ENCODE peak calls at places on chromosomes 16 and 17, in six cellular contexts. One of them, this sample, is unnamed.

GRCh38 chr17:31838641-31839225 is 20.3 kb downstream of the COPRS start:
- DNase-seq in lung: no peak
- DNase-seq in CD8-positive, alpha-beta T cell: no peak
- DNase-seq in OCI-LY7: no peak
- DNase-seq in thoracic aorta: no peak
- DNase-seq in transverse colon: no peak
- DNase-seq in this sample: no peak

GRCh38 chr17:81401727-81402529 is 6.7 kb downstream of the BAHCC1 start:
- DNase-seq in lung: no peak
- DNase-seq in CD8-positive, alpha-beta T cell: no peak
- DNase-seq in OCI-LY7: peak; percentile 65
- DNase-seq in thoracic aorta: no peak
- DNase-seq in transverse colon: peak; percentile 55
- DNase-seq in this sample: peak; percentile 62

GRCh38 chr17:50931003-50931878 is 65.1 kb upstream of the TOB1 start:
- DNase-seq in lung: peak; percentile 78
- DNase-seq in CD8-positive, alpha-beta T cell: peak; percentile 56
- DNase-seq in OCI-LY7: peak; percentile 74
- DNase-seq in thoracic aorta: peak; percentile 70
- DNase-seq in transverse colon: peak; percentile 80
- DNase-seq in this sample: peak; percentile 94

GRCh38 chr17:71417142-71417541 is 703.7 kb upstream of the SOX9 start:
- DNase-seq in lung: no peak
- DNase-seq in CD8-positive, alpha-beta T cell: no peak
- DNase-seq in OCI-LY7: no peak
- DNase-seq in thoracic aorta: no peak
- DNase-seq in transverse colon: no peak
- DNase-seq in this sample: no peak

GRCh38 chr17:77772461-77772897 is 186.0 kb upstream of the TNRC6C start:
- DNase-seq in lung: peak; percentile 53
- DNase-seq in CD8-positive, alpha-beta T cell: peak; percentile 66
- DNase-seq in OCI-LY7: peak; percentile 73
- DNase-seq in thoracic aorta: no peak
- DNase-seq in transverse colon: peak; percentile 69
- DNase-seq in this sample: peak; percentile 73

GRCh38 chr17:3029213-3029913 is 34.0 kb downstream of the OR1D5 start:
- DNase-seq in lung: no peak
- DNase-seq in CD8-positive, alpha-beta T cell: no peak
- DNase-seq in OCI-LY7: no peak
- DNase-seq in thoracic aorta: no peak
- DNase-seq in transverse colon: no peak
- DNase-seq in this sample: peak; percentile 15

GRCh38 chr17:38658741-38659345 is 15.9 kb downstream of the EPOP start:
- DNase-seq in lung: no peak
- DNase-seq in CD8-positive, alpha-beta T cell: no peak
- DNase-seq in OCI-LY7: no peak
- DNase-seq in thoracic aorta: no peak
- DNase-seq in transverse colon: no peak
- DNase-seq in this sample: peak; percentile 26

GRCh38 chr16:77288222-77288621 is 89.0 kb downstream of the SYCE1L start:
- DNase-seq in lung: no peak
- DNase-seq in CD8-positive, alpha-beta T cell: no peak
- DNase-seq in OCI-LY7: no peak
- DNase-seq in thoracic aorta: no peak
- DNase-seq in transverse colon: no peak
- DNase-seq in this sample: no peak

GRCh38 chr17:8163978-8164814 is 1.4 kb upstream of the VAMP2 start:
- DNase-seq in lung: peak; percentile 67
- DNase-seq in CD8-positive, alpha-beta T cell: peak; percentile 83
- DNase-seq in OCI-LY7: peak; percentile 62
- DNase-seq in thoracic aorta: no peak
- DNase-seq in transverse colon: peak; percentile 82
- DNase-seq in this sample: peak; percentile 85

GRCh38 chr17:21213491-21214014 is 408 bp downstream of the TMEM11 start:
- DNase-seq in lung: peak; percentile 53
- DNase-seq in CD8-positive, alpha-beta T cell: no peak
- DNase-seq in OCI-LY7: peak; percentile 46
- DNase-seq in thoracic aorta: no peak
- DNase-seq in transverse colon: peak; percentile 52
- DNase-seq in this sample: peak; percentile 57

GRCh38 chr17:82273327-82274133 is at the start of gene CSNK1D:
- DNase-seq in lung: peak; percentile 90
- DNase-seq in CD8-positive, alpha-beta T cell: peak; percentile 89
- DNase-seq in OCI-LY7: peak; percentile 95
- DNase-seq in thoracic aorta: peak; percentile 62
- DNase-seq in transverse colon: peak; percentile 95
- DNase-seq in this sample: peak; percentile 91

GRCh38 chr16:86050591-86051375 is 151.8 kb downstream of the IRF8 start:
- DNase-seq in lung: no peak
- DNase-seq in CD8-positive, alpha-beta T cell: no peak
- DNase-seq in OCI-LY7: no peak
- DNase-seq in thoracic aorta: no peak
- DNase-seq in transverse colon: no peak
- DNase-seq in this sample: no peak

GRCh38 chr16:88782454-88783390 is 2.3 kb downstream of the PIEZO1 start:
- DNase-seq in lung: no peak
- DNase-seq in CD8-positive, alpha-beta T cell: peak; percentile 59
- DNase-seq in OCI-LY7: peak; percentile 44
- DNase-seq in thoracic aorta: no peak
- DNase-seq in transverse colon: no peak
- DNase-seq in this sample: peak; percentile 48

GRCh38 chr17:79626156-79626890 is 15.5 kb upstream of the RBFOX3 start:
- DNase-seq in lung: no peak
- DNase-seq in CD8-positive, alpha-beta T cell: no peak
- DNase-seq in OCI-LY7: no peak
- DNase-seq in thoracic aorta: no peak
- DNase-seq in transverse colon: peak; percentile 3
- DNase-seq in this sample: peak; percentile 36

GRCh38 chr17:51133365-51133764 is 12.7 kb upstream of the SPAG9 start:
- DNase-seq in lung: no peak
- DNase-seq in CD8-positive, alpha-beta T cell: no peak
- DNase-seq in OCI-LY7: no peak
- DNase-seq in thoracic aorta: no peak
- DNase-seq in transverse colon: no peak
- DNase-seq in this sample: no peak

GRCh38 chr17:77753691-77754265 is 204.7 kb upstream of the TNRC6C start:
- DNase-seq in lung: no peak
- DNase-seq in CD8-positive, alpha-beta T cell: no peak
- DNase-seq in OCI-LY7: no peak
- DNase-seq in thoracic aorta: no peak
- DNase-seq in transverse colon: no peak
- DNase-seq in this sample: no peak

GRCh38 chr17:40551874-40552768 is 13.2 kb downstream of the CCR7 start:
- DNase-seq in lung: peak; percentile 30
- DNase-seq in CD8-positive, alpha-beta T cell: peak; percentile 28
- DNase-seq in OCI-LY7: no peak
- DNase-seq in thoracic aorta: no peak
- DNase-seq in transverse colon: peak; percentile 21
- DNase-seq in this sample: peak; percentile 79

GRCh38 chr16:2858245-2859025 is 465 bp upstream of the PRSS22 start:
- DNase-seq in lung: peak; percentile 84
- DNase-seq in CD8-positive, alpha-beta T cell: no peak
- DNase-seq in OCI-LY7: no peak
- DNase-seq in thoracic aorta: no peak
- DNase-seq in transverse colon: peak; percentile 88
- DNase-seq in this sample: peak; percentile 37

DNA sequence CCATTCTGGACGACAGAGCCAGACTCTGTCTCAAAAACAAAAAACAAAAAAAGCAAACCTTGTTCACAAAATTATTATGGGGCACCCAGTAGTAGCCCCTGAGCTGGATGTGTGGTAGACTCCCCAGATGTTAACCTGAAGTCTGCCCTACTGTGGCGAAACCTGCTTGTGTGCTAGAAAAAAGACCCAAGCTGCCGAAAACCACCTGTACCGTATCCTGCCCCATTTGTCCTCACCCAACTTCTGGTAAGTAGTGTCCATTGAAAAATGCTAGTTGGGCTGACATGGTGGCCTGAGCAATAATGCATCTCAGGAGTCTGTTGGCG is 9.1 kb downstream of the RMI2 start:
- DNase-seq in lung: no peak
- DNase-seq in CD8-positive, alpha-beta T cell: no peak
- DNase-seq in OCI-LY7: peak; percentile 66
- DNase-seq in thoracic aorta: no peak
- DNase-seq in transverse colon: no peak
- DNase-seq in this sample: no peak
- H3K27ac ChIP-seq in lung: no peak overlapping the region
- H3K27ac ChIP-seq in CD8-positive, alpha-beta T cell: peak overlapping the region; percentile 55
- H3K27ac ChIP-seq in OCI-LY7: peak overlapping the region; percentile 91
- H3K27ac ChIP-seq in thoracic aorta: no peak overlapping the region
- H3K27ac ChIP-seq in transverse colon: peak overlapping the region; percentile 39
- H3K27ac ChIP-seq in this sample: no peak overlapping the region

GRCh38 chr17:57006040-57006439 is 28.1 kb downstream of the SCPEP1 start:
- DNase-seq in lung: no peak
- DNase-seq in CD8-positive, alpha-beta T cell: no peak
- DNase-seq in OCI-LY7: peak; percentile 23
- DNase-seq in thoracic aorta: no peak
- DNase-seq in transverse colon: no peak
- DNase-seq in this sample: no peak
- H3K4me3 ChIP-seq in lung: no peak overlapping the region
- H3K4me3 ChIP-seq in CD8-positive, alpha-beta T cell: no peak overlapping the region
- H3K4me3 ChIP-seq in OCI-LY7: peak overlapping the region; percentile 52
- H3K4me3 ChIP-seq in thoracic aorta: no peak overlapping the region
- H3K4me3 ChIP-seq in transverse colon: no peak overlapping the region
- H3K4me3 ChIP-seq in this sample: no peak overlapping the region

GRCh38 chr17:74307984-74308773 is 17.8 kb upstream of the KIF19 start:
- DNase-seq in lung: no peak
- DNase-seq in CD8-positive, alpha-beta T cell: no peak
- DNase-seq in OCI-LY7: no peak
- DNase-seq in thoracic aorta: no peak
- DNase-seq in transverse colon: no peak
- DNase-seq in this sample: no peak

GRCh38 chr17:74309902-74310301 is 16.1 kb upstream of the KIF19 start:
- DNase-seq in lung: no peak
- DNase-seq in CD8-positive, alpha-beta T cell: no peak
- DNase-seq in OCI-LY7: no peak
- DNase-seq in thoracic aorta: no peak
- DNase-seq in transverse colon: no peak
- DNase-seq in this sample: no peak

GRCh38 chr17:74303300-74303699 is 22.7 kb upstream of the KIF19 start:
- DNase-seq in lung: no peak
- DNase-seq in CD8-positive, alpha-beta T cell: no peak
- DNase-seq in OCI-LY7: no peak
- DNase-seq in thoracic aorta: no peak
- DNase-seq in transverse colon: no peak
- DNase-seq in this sample: no peak

DNA sequence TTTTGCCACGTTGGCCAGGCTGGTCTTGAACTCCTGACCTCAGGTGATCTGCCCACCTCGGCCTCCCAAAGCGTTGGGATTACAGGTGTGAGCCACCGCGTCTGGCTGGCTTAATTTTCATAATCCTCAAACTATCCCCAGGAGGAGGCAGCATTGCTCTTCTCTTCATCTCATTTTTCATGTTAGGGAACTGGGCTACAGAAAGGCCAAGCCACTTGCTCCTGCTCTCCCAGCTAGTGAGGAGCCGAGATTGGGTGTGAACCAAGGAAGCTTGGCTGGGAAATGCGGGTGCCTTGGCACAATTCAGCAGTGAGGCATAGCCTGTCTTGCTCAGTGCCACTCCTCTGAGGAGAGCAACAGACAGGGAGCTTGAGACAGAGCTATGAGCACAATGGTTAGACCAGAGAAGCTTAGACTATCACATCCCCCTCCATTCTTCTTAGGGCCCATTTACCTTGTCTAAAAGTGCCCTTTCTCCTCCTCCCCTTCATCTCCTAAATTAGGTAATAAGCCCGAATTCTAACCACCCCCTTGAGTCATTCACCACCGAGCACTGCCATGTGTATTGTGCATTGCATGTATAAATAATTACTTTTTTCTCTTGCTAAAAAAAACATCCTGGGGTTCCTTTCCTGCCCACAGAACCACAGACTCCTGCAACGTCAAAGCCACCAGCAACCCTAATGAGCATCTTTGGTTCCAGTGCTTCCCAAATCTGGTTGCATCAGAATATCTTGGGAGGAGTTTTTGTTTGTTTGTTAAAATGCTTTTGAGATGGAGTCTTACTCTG is 20.0 kb upstream of the KIF19 start:
- DNase-seq in lung: no peak
- DNase-seq in CD8-positive, alpha-beta T cell: no peak
- DNase-seq in OCI-LY7: no peak
- DNase-seq in thoracic aorta: no peak
- DNase-seq in transverse colon: no peak
- DNase-seq in this sample: no peak
- TF ChIP-seq CTCF in lung: no peak
- TF ChIP-seq CTCF in CD8-positive, alpha-beta T cell: no peak
- TF ChIP-seq CTCF in OCI-LY7: peak; percentile 27
- TF ChIP-seq CTCF in thoracic aorta: no peak
- TF ChIP-seq CTCF in transverse colon: no peak
- TF ChIP-seq CTCF in this sample: no peak

GRCh38 chr16:70684146-70685060 is 1.4 kb downstream of the MTSS2 start:
- DNase-seq in lung: no peak
- DNase-seq in CD8-positive, alpha-beta T cell: peak; percentile 13
- DNase-seq in OCI-LY7: no peak
- DNase-seq in thoracic aorta: no peak
- DNase-seq in transverse colon: no peak
- DNase-seq in this sample: peak; percentile 60
- H3K27ac ChIP-seq in lung: no peak overlapping the region
- H3K27ac ChIP-seq in CD8-positive, alpha-beta T cell: no peak overlapping the region
- H3K27ac ChIP-seq in OCI-LY7: no peak overlapping the region
- H3K27ac ChIP-seq in thoracic aorta: peak overlapping the region; percentile 80
- H3K27ac ChIP-seq in transverse colon: peak overlapping the region; percentile 80
- H3K27ac ChIP-seq in this sample: peak overlapping the region; percentile 86

GRCh38 chr17:29589524-29590260 is at the start of gene GIT1:
- DNase-seq in lung: peak; percentile 80
- DNase-seq in CD8-positive, alpha-beta T cell: peak; percentile 83
- DNase-seq in OCI-LY7: peak; percentile 92
- DNase-seq in thoracic aorta: no peak
- DNase-seq in transverse colon: peak; percentile 90
- DNase-seq in this sample: peak; percentile 90

GRCh38 chr17:29586676-29587469 is 2.6 kb downstream of the GIT1 start:
- DNase-seq in lung: no peak
- DNase-seq in CD8-positive, alpha-beta T cell: no peak
- DNase-seq in OCI-LY7: no peak
- DNase-seq in thoracic aorta: no peak
- DNase-seq in transverse colon: no peak
- DNase-seq in this sample: no peak

GRCh38 chr17:29588017-29588557 is 1.4 kb downstream of the GIT1 start:
- DNase-seq in lung: no peak
- DNase-seq in CD8-positive, alpha-beta T cell: no peak
- DNase-seq in OCI-LY7: peak; percentile 18
- DNase-seq in thoracic aorta: no peak
- DNase-seq in transverse colon: no peak
- DNase-seq in this sample: no peak

GRCh38 chr17:29588561-29589411 is 662 bp downstream of the GIT1 start:
- DNase-seq in lung: no peak
- DNase-seq in CD8-positive, alpha-beta T cell: peak; percentile 69
- DNase-seq in OCI-LY7: peak; percentile 61
- DNase-seq in thoracic aorta: no peak
- DNase-seq in transverse colon: peak; percentile 43
- DNase-seq in this sample: peak; percentile 37

DNA sequence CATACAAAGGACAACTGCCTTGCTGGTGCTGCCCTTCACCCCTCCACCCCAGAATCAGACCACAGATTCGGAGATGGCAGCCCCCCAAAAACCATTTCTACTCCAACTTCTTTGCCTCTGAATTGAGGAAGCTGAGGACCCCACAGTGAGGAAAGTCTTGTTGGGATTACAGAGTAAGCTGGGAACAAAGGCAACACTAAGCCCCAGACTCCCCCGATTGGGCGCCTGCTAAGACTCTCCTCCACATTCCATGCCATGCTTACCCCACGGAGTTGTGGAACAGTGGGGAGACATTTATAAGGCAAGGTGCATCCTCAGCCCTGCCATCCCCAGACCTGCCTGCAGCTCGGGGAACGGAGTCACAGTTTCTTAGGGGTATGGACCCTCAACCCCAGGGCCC is 1.9 kb downstream of the GIT1 start:
- DNase-seq in lung: no peak
- DNase-seq in CD8-positive, alpha-beta T cell: no peak
- DNase-seq in OCI-LY7: no peak
- DNase-seq in thoracic aorta: no peak
- DNase-seq in transverse colon: no peak
- DNase-seq in this sample: no peak
- H3K4me3 ChIP-seq in lung: no peak overlapping the region
- H3K4me3 ChIP-seq in CD8-positive, alpha-beta T cell: peak overlapping the region; percentile 75
- H3K4me3 ChIP-seq in OCI-LY7: peak overlapping the region; percentile 77
- H3K4me3 ChIP-seq in thoracic aorta: no peak overlapping the region
- H3K4me3 ChIP-seq in transverse colon: no peak overlapping the region
- H3K4me3 ChIP-seq in this sample: peak overlapping the region; percentile 90